ENCODE peak calls at places on chromosomes 12 and 14, in five cellular contexts. I is Calu3; W is CD8-positive, alpha-beta T cell; H is breast epithelium; C is GM13976. V is an unnamed sample.

GRCh38 chr12:126883737-126884136 is 1383.2 kb upstream of the TMEM132C start:
- DNase-seq in W (no peak), C (no peak), I (no peak), H (no peak), V (no peak)

GRCh38 chr14:100708349-100709217 is 18.1 kb upstream of the DLK1 start:
- DNase-seq in W (no peak), H (no peak), I (peak; percentile 86), C (no peak), V (no peak)

GRCh38 chr14:58479975-58480374 is 52.5 kb downstream of the KIAA0586 start:
- DNase-seq in W (no peak), C (peak; percentile 10), I (no peak), H (no peak), V (no peak)

GRCh38 chr14:55153951-55154350 is 24.9 kb downstream of the LGALS3 start:
- DNase-seq in W (no peak), H (no peak), I (no peak), C (no peak), V (no peak)

GRCh38 chr12:69933115-69933552 is 108.1 kb downstream of the MYRFL start:
- DNase-seq in C (no peak), W (no peak), I (no peak), H (no peak), V (peak; percentile 23)

GRCh38 chr12:130689408-130690405 is 26.4 kb downstream of the RIMBP2 start:
- DNase-seq in W (no peak), H (no peak), I (no peak), C (no peak), V (no peak)

GRCh38 chr12:66241061-66242043 is 52.3 kb downstream of the IRAK3 start:
- DNase-seq in W (no peak), C (no peak), I (no peak), H (no peak), V (no peak)

GRCh38 chr14:76091036-76091435 is 60.7 kb upstream of the GPATCH2L start:
- DNase-seq in C (peak; percentile 62), I (no peak), H (peak; percentile 30), W (no peak), V (no peak)

GRCh38 chr14:95490727-95491451 is 25.6 kb downstream of the SYNE3 start:
- DNase-seq in H (no peak), W (no peak), C (no peak), I (no peak), V (no peak)

GRCh38 chr14:103220134-103220981 is 97.1 kb downstream of the TNFAIP2 start:
- DNase-seq in W (no peak), I (no peak), C (peak; percentile 34), H (no peak), V (no peak)

GRCh38 chr14:104093366-104094055 is 8.0 kb downstream of the ASPG start:
- DNase-seq in H (no peak), I (no peak), C (no peak), W (no peak), V (no peak)

GRCh38 chr14:24609667-24610344 is at the start of gene GZMH:
- DNase-seq in I (no peak), C (no peak), W (no peak), H (no peak), V (no peak)

GRCh38 chr12:101794574-101794973 is 36.2 kb downstream of the GNPTAB start:
- DNase-seq in W (no peak), H (no peak), C (no peak), I (no peak), V (no peak)

GRCh38 chr12:100388382-100388781 is 31.5 kb downstream of the SLC17A8 start:
- DNase-seq in C (no peak), I (no peak), H (no peak), W (no peak), V (no peak)

GRCh38 chr14:42224053-42224888 is 617.6 kb downstream of the LRFN5 start:
- DNase-seq in W (no peak), H (no peak), I (peak; percentile 66), C (peak; percentile 24), V (peak; percentile 86)

GRCh38 chr12:3587402-3588013 is 96.5 kb downstream of the PRMT8 start:
- DNase-seq in H (no peak), C (no peak), W (no peak), I (no peak), V (no peak)

GRCh38 chr14:29390046-29390841 is 537.4 kb downstream of the PRKD1 start:
- DNase-seq in C (no peak), H (no peak), I (no peak), W (no peak), V (peak; percentile 1)

GRCh38 chr12:117674763-117675162 is 294.0 kb downstream of the KSR2 start:
- DNase-seq in I (no peak), H (no peak), W (no peak), C (no peak), V (no peak)

GRCh38 chr12:19779393-19780056 is 340.2 kb downstream of the AEBP2 start:
- DNase-seq in C (no peak), I (no peak), W (no peak), H (no peak), V (no peak)

GRCh38 chr12:124767075-124767821 is 96.4 kb downstream of the SCARB1 start:
- DNase-seq in I (peak; percentile 93), C (peak; percentile 92), W (peak; percentile 72), H (no peak), V (peak; percentile 94)

GRCh38 chr12:88111074-88111652 is 30.7 kb downstream of the CEP290 start:
- DNase-seq in H (no peak), I (no peak), W (no peak), C (peak; percentile 16), V (no peak)

GRCh38 chr12:103627189-103627855 is 40.2 kb downstream of the STAB2 start:
- DNase-seq in W (no peak), I (no peak), C (no peak), H (no peak), V (no peak)

GRCh38 chr14:100332797-100333196 is 9.7 kb downstream of the SLC25A47 start:
- DNase-seq in H (no peak), I (no peak), W (no peak), C (peak; percentile 81), V (no peak)

GRCh38 chr12:2094597-2094996 is 41.8 kb downstream of the CACNA1C start:
- DNase-seq in I (no peak), W (no peak), C (no peak), H (no peak), V (no peak)

GRCh38 chr12:26251600-26251999 is 56.2 kb downstream of the SSPN start:
- DNase-seq in I (no peak), H (no peak), W (no peak), C (no peak), V (no peak)

GRCh38 chr14:23641915-23642588 is 5.9 kb downstream of the DHRS2 start:
- DNase-seq in H (peak; percentile 0), I (no peak), W (no peak), C (no peak), V (no peak)

GRCh38 chr12:125287155-125287847 is 222.1 kb downstream of the AACS start:
- DNase-seq in H (no peak), C (no peak), I (no peak), W (no peak), V (no peak)

GRCh38 chr14:57259672-57260071 is 9.0 kb downstream of the EXOC5 start:
- DNase-seq in I (no peak), H (no peak), C (no peak), W (no peak), V (no peak)

GRCh38 chr14:53870997-53871396 is 85.6 kb downstream of the BMP4 start:
- DNase-seq in H (no peak), I (no peak), W (no peak), C (no peak), V (no peak)

GRCh38 chr12:130497991-130498390 is 160.3 kb downstream of the PIWIL1 start:
- DNase-seq in W (no peak), C (no peak), H (no peak), I (no peak), V (no peak)

GRCh38 chr12:105677672-105678071 is 347.2 kb downstream of the C12orf75 start:
- DNase-seq in W (no peak), I (no peak), C (no peak), H (no peak), V (no peak)

GRCh38 chr12:130669205-130669557 is 46.9 kb downstream of the RIMBP2 start:
- DNase-seq in I (no peak), H (no peak), C (no peak), W (no peak), V (no peak)

GRCh38 chr14:60328588-60328987 is 79.6 kb downstream of the PPM1A start:
- DNase-seq in I (no peak), C (no peak), W (no peak), H (no peak), V (no peak)
- TF ChIP-seq CTCF in I (no peak), C (no peak), W (no peak), H (no peak), V (no peak)

GRCh38 chr12:53670966-53671365 is 4.9 kb downstream of the ATP5MC2 start:
- DNase-seq in H (no peak), I (no peak), C (no peak), W (no peak), V (no peak)
- TF ChIP-seq CTCF in H (no peak), I (no peak), C (no peak), W (no peak), V (no peak)

DNA sequence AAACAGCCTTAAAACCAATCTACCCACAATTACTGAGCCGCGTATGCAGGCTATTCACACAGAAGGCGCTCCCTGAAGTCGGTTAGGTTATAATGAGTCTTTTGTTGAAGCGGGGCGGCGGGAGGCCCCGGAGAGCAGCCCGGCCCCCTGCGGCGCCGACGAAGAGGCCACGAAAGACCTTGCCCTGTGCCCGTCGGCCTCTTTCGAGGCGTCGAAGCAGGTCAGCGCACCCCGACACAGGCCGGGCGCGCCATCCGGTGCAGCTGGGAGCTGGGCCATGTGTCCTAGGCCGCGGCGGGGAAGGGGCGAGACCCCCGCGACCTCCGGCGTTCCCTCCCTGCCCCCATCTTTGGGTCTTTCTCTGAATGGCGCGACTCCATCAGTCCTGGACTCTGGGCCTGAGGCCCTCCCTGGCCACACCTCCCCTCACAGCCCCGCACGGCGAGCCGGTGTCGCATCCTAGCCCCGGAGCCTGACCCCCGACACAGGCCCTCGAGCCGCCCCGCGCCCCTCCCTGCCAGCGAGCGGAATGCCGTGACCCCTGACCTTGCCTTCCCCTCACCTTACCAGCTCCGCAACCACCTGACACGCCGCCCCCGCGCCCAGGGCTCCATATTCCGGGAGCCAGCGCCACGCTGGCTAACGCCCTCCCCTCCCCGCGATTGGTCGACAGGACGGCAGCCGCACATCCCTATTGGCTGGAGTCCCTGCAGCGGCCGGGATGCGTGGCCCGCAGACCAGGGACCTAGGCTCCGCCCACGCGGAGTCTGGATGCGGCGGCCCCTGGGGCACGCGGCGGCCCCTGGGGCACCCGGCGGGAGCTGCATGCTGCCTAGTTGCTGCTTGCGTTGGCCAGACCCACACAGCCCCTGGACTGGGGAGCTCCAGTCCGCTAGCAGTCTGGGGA is at the start of gene SLC11A2:
- DNase-seq in H (peak; percentile 96), W (peak; percentile 75), I (peak; percentile 93), C (peak; percentile 98), V (peak; percentile 89)
- TF ChIP-seq CTCF in H (no peak), W (no peak), I (no peak), C (peak; percentile 1), V (no peak)

GRCh38 chr14:77314043-77314442 is 6.6 kb downstream of the POMT2 start:
- DNase-seq in W (no peak), H (peak; percentile 47), I (no peak), C (no peak), V (no peak)
- TF ChIP-seq CTCF in W (no peak), H (no peak), I (no peak), C (no peak), V (no peak)

V was measured in neural crest cell.